ENCODE peak calls at places on chromosome X, in seven cellular contexts. L, A, K, Y, D, Z and O are unnamed samples.
A peak's percentile ranks its signal among the peaks of the same experiment; 100 is the strongest.

GRCh38 chrX:41142130-41142529 is 56.9 kb downstream of the USP9X start:
- DNase-seq in L (peak; percentile 12), A (peak; percentile 25), K (no peak), Y (no peak), D (no peak), Z (no peak), O (no peak)

GRCh38 chrX:66544181-66544580 is 94.7 kb downstream of the EDA2R start:
- DNase-seq in L (no peak), A (no peak), K (no peak), Y (no peak), D (no peak), Z (no peak), O (no peak)

GRCh38 chrX:135484636-135485289 is 35.7 kb upstream of the INTS6L start:
- DNase-seq in L (peak; percentile 70), A (peak; percentile 45), K (peak; percentile 48), Y (no peak), D (no peak), Z (peak; percentile 12), O (no peak)

GRCh38 chrX:109475174-109475891 is 6.6 kb downstream of the GUCY2F start:
- DNase-seq in L (peak; percentile 37), A (peak; percentile 46), K (peak; percentile 77), Y (peak; percentile 58), D (no peak), Z (no peak), O (no peak)

GRCh38 chrX:2474963-2475726 is 25.6 kb downstream of the DHRSX start:
- DNase-seq in L (no peak), A (no peak), K (no peak), Y (peak; percentile 40), D (no peak), Z (no peak), O (no peak)

GRCh38 chrX:93875621-93876282 is 201.7 kb downstream of the FAM133A start:
- DNase-seq in L (no peak), A (no peak), K (no peak), Y (no peak), D (no peak), Z (no peak), O (no peak)

GRCh38 chrX:146238173-146238572 is 420.5 kb downstream of the SLITRK2 start:
- DNase-seq in L (no peak), A (no peak), K (no peak), Y (no peak), D (no peak), Z (no peak), O (no peak)

GRCh38 chrX:129945131-129945530 is 37.3 kb upstream of the BCORL1 start:
- DNase-seq in L (peak; percentile 68), A (peak; percentile 51), K (no peak), Y (no peak), D (no peak), Z (no peak), O (no peak)

GRCh38 chrX:36867143-36867542 is 141.0 kb upstream of the FAM47C start:
- DNase-seq in L (peak; percentile 9), A (peak; percentile 14), K (peak; percentile 75), Y (no peak), D (no peak), Z (no peak), O (no peak)

GRCh38 chrX:109967151-109967550 is 35.8 kb upstream of the TMEM164 start:
- DNase-seq in L (no peak), A (peak; percentile 10), K (no peak), Y (no peak), D (no peak), Z (no peak), O (no peak)

GRCh38 chrX:45515262-45516215 is 314.9 kb upstream of the DIPK2B start:
- DNase-seq in L (peak; percentile 96), A (peak; percentile 94), K (peak; percentile 26), Y (peak; percentile 53), D (no peak), Z (no peak), O (peak; percentile 77)

GRCh38 chrX:10570601-10571000 is 49.8 kb downstream of the MID1 start:
- DNase-seq in L (no peak), A (no peak), K (no peak), Y (no peak), D (no peak), Z (no peak), O (no peak)

GRCh38 chrX:68719904-68720614 is 72.6 kb downstream of the STARD8 start:
- DNase-seq in L (no peak), A (peak; percentile 5), K (no peak), Y (no peak), D (no peak), Z (no peak), O (no peak)

GRCh38 chrX:28659269-28659668 is 72.0 kb downstream of the IL1RAPL1 start:
- DNase-seq in L (no peak), A (no peak), K (no peak), Y (no peak), D (peak; percentile 29), Z (no peak), O (no peak)

GRCh38 chrX:24259544-24260240 is 54.2 kb downstream of the SUPT20HL2 start:
- DNase-seq in L (peak; percentile 74), A (peak; percentile 67), K (peak; percentile 81), Y (no peak), D (no peak), Z (peak; percentile 3), O (no peak)

GRCh38 chrX:21838937-21839333 is 482 bp upstream of the MBTPS2 start:
- DNase-seq in L (peak; percentile 15), A (peak; percentile 40), K (no peak), Y (no peak), D (no peak), Z (no peak), O (no peak)

GRCh38 chrX:135437867-135438733 is 16.4 kb downstream of the SMIM10L2A start:
- DNase-seq in L (no peak), A (no peak), K (no peak), Y (no peak), D (no peak), Z (no peak), O (no peak)

GRCh38 chrX:102840871-102841705 is 96.0 kb upstream of the RAB40AL start:
- DNase-seq in L (peak; percentile 5), A (peak; percentile 24), K (no peak), Y (no peak), D (no peak), Z (no peak), O (no peak)

GRCh38 chrX:106144755-106145639 is 23.1 kb upstream of the PWWP3B start:
- DNase-seq in L (no peak), A (no peak), K (no peak), Y (peak; percentile 86), D (no peak), Z (no peak), O (no peak)

GRCh38 chrX:9392445-9392844 is 72.4 kb upstream of the TBL1X start:
- DNase-seq in L (no peak), A (no peak), K (no peak), Y (no peak), D (no peak), Z (no peak), O (no peak)

GRCh38 chrX:155027509-155028066 is 944 bp downstream of the FUNDC2 start:
- DNase-seq in L (peak; percentile 76), A (peak; percentile 88), K (no peak), Y (no peak), D (no peak), Z (no peak), O (no peak)

GRCh38 chrX:41823402-41823801 is 99.4 kb downstream of the GPR82 start:
- DNase-seq in L (peak; percentile 32), A (no peak), K (no peak), Y (no peak), D (no peak), Z (no peak), O (no peak)

GRCh38 chrX:43706786-43707185 is 50.7 kb downstream of the MAOA start:
- DNase-seq in L (peak; percentile 3), A (no peak), K (no peak), Y (no peak), D (no peak), Z (no peak), O (no peak)

GRCh38 chrX:41238543-41238942 is 95.4 kb upstream of the DDX3X start:
- DNase-seq in L (peak; percentile 54), A (peak; percentile 77), K (no peak), Y (no peak), D (no peak), Z (no peak), O (peak; percentile 32)

GRCh38 chrX:22032084-22032483 is at the start of gene PHEX:
- DNase-seq in L (no peak), A (no peak), K (no peak), Y (no peak), D (no peak), Z (no peak), O (no peak)

GRCh38 chrX:96776966-96777365 is 92.3 kb downstream of the DIAPH2 start:
- DNase-seq in L (peak; percentile 20), A (no peak), K (no peak), Y (no peak), D (no peak), Z (no peak), O (no peak)

GRCh38 chrX:41110801-41111625 is 25.8 kb downstream of the USP9X start:
- DNase-seq in L (no peak), A (no peak), K (no peak), Y (no peak), D (no peak), Z (no peak), O (no peak)

GRCh38 chrX:12950851-12951589 is 23.9 kb upstream of the TMSB4X start:
- DNase-seq in L (no peak), A (no peak), K (peak; percentile 55), Y (peak; percentile 60), D (no peak), Z (peak; percentile 65), O (no peak)

GRCh38 chrX:26262121-26262523 is 46.2 kb downstream of the MAGEB5 start:
- DNase-seq in L (no peak), A (no peak), K (no peak), Y (no peak), D (no peak), Z (no peak), O (no peak)

GRCh38 chrX:110509778-110510510 is 151.3 kb downstream of the RTL9 start:
- DNase-seq in L (peak; percentile 45), A (peak; percentile 1), K (peak; percentile 14), Y (no peak), D (no peak), Z (no peak), O (no peak)

GRCh38 chrX:153688071-153688470 is 345 bp downstream of the SLC6A8 start:
- DNase-seq in L (no peak), A (no peak), K (no peak), Y (no peak), D (no peak), Z (no peak), O (no peak)
- H3K4me3 ChIP-seq in L (no peak overlapping the region), A (peak overlapping the region; percentile 64), K (no peak overlapping the region), Y (peak overlapping the region; percentile 82), D (no peak overlapping the region), Z (no peak overlapping the region), O (no peak overlapping the region)

GRCh38 chrX:6460893-6461490 is 73.9 kb downstream of the VCX3A start:
- DNase-seq in L (no peak), A (no peak), K (no peak), Y (no peak), D (no peak), Z (no peak), O (no peak)
- H3K4me3 ChIP-seq in L (no peak overlapping the region), A (no peak overlapping the region), K (no peak overlapping the region), Y (no peak overlapping the region), D (no peak overlapping the region), Z (no peak overlapping the region), O (no peak overlapping the region)

GRCh38 chrX:74423289-74423985 is 2.1 kb downstream of the SLC16A2 start:
- DNase-seq in L (no peak), A (no peak), K (peak; percentile 6), Y (no peak), D (no peak), Z (no peak), O (no peak)
- H3K4me3 ChIP-seq in L (peak overlapping the region; percentile 69), A (no peak overlapping the region), K (no peak overlapping the region), Y (no peak overlapping the region), D (peak overlapping the region; percentile 73), Z (no peak overlapping the region), O (peak overlapping the region; percentile 49)

GRCh38 chrX:70452143-70452733 is 7.6 kb downstream of the DLG3 start:
- DNase-seq in L (peak; percentile 26), A (peak; percentile 46), K (peak; percentile 46), Y (peak; percentile 80), D (no peak), Z (no peak), O (no peak)
- H3K4me3 ChIP-seq in L (peak overlapping the region; percentile 63), A (peak overlapping the region; percentile 60), K (peak overlapping the region; percentile 37), Y (peak overlapping the region; percentile 67), D (peak overlapping the region; percentile 65), Z (peak overlapping the region; percentile 50), O (peak overlapping the region; percentile 41)